ENCODE peak calls at places on chromosomes 12 and 14, in nine cellular contexts. T, X, J, R, Q, F, A, G and I are unnamed samples.
A peak's percentile ranks its signal among the peaks of the same experiment; 100 is the strongest.

GRCh38 chr12:66352197-66352596 is 49.9 kb downstream of the HELB start:
- DNase-seq in X (peak; percentile 29), A (no peak), G (peak; percentile 91), R (no peak), T (no peak), Q (no peak), J (no peak), F (peak; percentile 92), I (no peak)

GRCh38 chr12:48956279-48957140 is 777 bp downstream of the ARF3 start:
- DNase-seq in G (peak; percentile 98), A (peak; percentile 96), X (peak; percentile 95), T (peak; percentile 93), F (peak; percentile 98), Q (no peak), J (peak; percentile 98), R (peak; percentile 53), I (peak; percentile 92)

GRCh38 chr12:115956674-115957073 is 320.8 kb downstream of the MED13L start:
- DNase-seq in J (no peak), G (no peak), R (no peak), T (no peak), X (no peak), F (no peak), A (no peak), Q (no peak), I (no peak)

GRCh38 chr14:30623412-30624131 is 1.5 kb downstream of the SCFD1 start:
- DNase-seq in A (no peak), T (no peak), J (no peak), F (no peak), Q (no peak), G (no peak), R (no peak), X (no peak), I (no peak)

GRCh38 chr14:93683241-93683640 is 105.0 kb downstream of the PRIMA1 start:
- DNase-seq in J (no peak), X (no peak), Q (no peak), F (peak; percentile 66), R (no peak), G (peak; percentile 79), T (peak; percentile 14), A (no peak), I (no peak)

GRCh38 chr14:31740688-31741087 is 179.5 kb downstream of the NUBPL start:
- DNase-seq in J (no peak), G (no peak), X (no peak), A (no peak), T (no peak), R (no peak), F (no peak), Q (no peak), I (no peak)

GRCh38 chr12:58741226-58741625 is 179.1 kb downstream of the LRIG3 start:
- DNase-seq in Q (no peak), A (no peak), G (no peak), R (no peak), J (no peak), F (no peak), T (no peak), X (no peak), I (no peak)

GRCh38 chr12:116361404-116362223 is 84.1 kb upstream of the MED13L start:
- DNase-seq in R (no peak), Q (no peak), T (no peak), G (no peak), A (no peak), X (no peak), F (no peak), J (no peak), I (no peak)

GRCh38 chr14:69815556-69815955 is 18.5 kb upstream of the SLC10A1 start:
- DNase-seq in A (no peak), X (no peak), J (no peak), G (no peak), T (no peak), Q (no peak), F (no peak), R (no peak), I (no peak)

GRCh38 chr14:75050852-75051555 is at the start of gene MLH3:
- DNase-seq in R (peak; percentile 73), X (peak; percentile 38), A (peak; percentile 79), J (peak; percentile 53), G (peak; percentile 90), Q (no peak), T (peak; percentile 93), F (peak; percentile 94), I (peak; percentile 60)

GRCh38 chr14:23154876-23155587 is 28.4 kb downstream of the SLC7A8 start:
- DNase-seq in T (peak; percentile 76), Q (no peak), R (peak; percentile 87), F (peak; percentile 80), J (peak; percentile 85), G (peak; percentile 80), A (peak; percentile 95), X (peak; percentile 59), I (peak; percentile 85)

GRCh38 chr14:23056257-23056955 is 914 bp downstream of the CDH24 start:
- DNase-seq in T (peak; percentile 83), F (peak; percentile 94), G (peak; percentile 87), X (peak; percentile 47), A (peak; percentile 66), J (peak; percentile 31), Q (no peak), R (peak; percentile 51), I (no peak)

GRCh38 chr12:120862664-120863063 is 41.5 kb downstream of the SPPL3 start:
- DNase-seq in T (no peak), A (no peak), F (no peak), Q (no peak), X (no peak), R (no peak), G (no peak), J (no peak), I (no peak)

GRCh38 chr12:128662106-128662505 is 161.7 kb downstream of the SLC15A4 start:
- DNase-seq in R (no peak), X (no peak), T (no peak), A (no peak), G (no peak), F (no peak), Q (no peak), J (no peak), I (no peak)

GRCh38 chr12:228846-229200 is 14.9 kb upstream of the SLC6A12 start:
- DNase-seq in J (no peak), F (no peak), X (no peak), R (no peak), A (no peak), T (no peak), G (peak; percentile 22), Q (no peak), I (no peak)

GRCh38 chr12:112096667-112097066 is 11.9 kb downstream of the NAA25 start:
- DNase-seq in F (peak; percentile 20), J (peak; percentile 76), G (no peak), R (no peak), A (peak; percentile 5), X (peak; percentile 75), T (peak; percentile 81), Q (peak; percentile 76), I (peak; percentile 72)

GRCh38 chr12:76495556-76495955 is 64.0 kb downstream of the OSBPL8 start:
- DNase-seq in A (no peak), T (no peak), R (no peak), Q (no peak), F (no peak), X (no peak), J (peak; percentile 15), G (no peak), I (peak; percentile 36)

GRCh38 chr12:51128905-51129304 is 44.0 kb downstream of the TFCP2 start:
- DNase-seq in T (no peak), R (no peak), J (peak; percentile 33), A (no peak), G (no peak), Q (no peak), F (no peak), X (no peak), I (no peak)

DNA sequence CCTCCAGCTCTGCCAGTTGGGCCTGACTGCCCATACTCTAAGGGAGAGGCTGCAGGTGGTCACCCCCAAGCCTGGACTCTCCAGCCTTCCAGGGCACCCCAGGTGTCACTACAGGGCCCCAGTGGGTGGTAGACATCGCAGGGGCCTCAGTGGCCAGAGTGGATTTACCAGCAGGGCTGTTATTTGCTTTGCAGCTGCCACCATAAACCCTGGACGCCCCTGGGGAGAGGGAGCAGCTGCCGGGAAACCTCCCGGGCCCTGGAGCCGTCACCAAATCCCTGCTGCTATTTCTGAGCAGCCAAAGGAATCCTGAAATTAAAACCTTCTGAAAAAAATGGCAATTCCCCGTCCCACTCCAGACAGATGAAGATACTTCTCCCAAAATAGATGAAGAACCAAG is 13.9 kb downstream of the TMEM119 start:
- DNase-seq in T (no peak), R (no peak), A (no peak), X (no peak), F (no peak), Q (no peak), J (no peak), G (no peak), I (no peak)
- H3K27ac ChIP-seq in T (no peak overlapping the region), R (no peak overlapping the region), A (no peak overlapping the region), X (no peak overlapping the region), F (no peak overlapping the region), Q (no peak overlapping the region), J (no peak overlapping the region), G (no peak overlapping the region), I (no peak overlapping the region)

GRCh38 chr12:47382305-47382704 is 302.5 kb upstream of the AMIGO2 start:
- DNase-seq in R (no peak), F (no peak), X (no peak), G (no peak), Q (no peak), T (no peak), J (no peak), A (no peak), I (no peak)

GRCh38 chr12:47385587-47385986 is 305.8 kb upstream of the AMIGO2 start:
- DNase-seq in J (no peak), T (no peak), F (no peak), Q (no peak), X (no peak), A (no peak), R (no peak), G (no peak), I (no peak)

GRCh38 chr12:47388712-47389111 is 309.0 kb upstream of the AMIGO2 start:
- DNase-seq in J (no peak), A (no peak), X (no peak), R (no peak), Q (no peak), G (peak; percentile 52), T (no peak), F (peak; percentile 64), I (no peak)

GRCh38 chr12:47387991-47388390 is 308.2 kb upstream of the AMIGO2 start:
- DNase-seq in Q (no peak), X (no peak), A (no peak), R (no peak), J (peak; percentile 54), T (no peak), F (no peak), G (no peak), I (no peak)

GRCh38 chr12:47383942-47384341 is 304.2 kb upstream of the AMIGO2 start:
- DNase-seq in J (peak; percentile 78), A (no peak), R (no peak), X (peak; percentile 19), T (no peak), G (no peak), Q (no peak), F (no peak), I (no peak)
- H3K27ac ChIP-seq in J (no peak overlapping the region), A (no peak overlapping the region), R (no peak overlapping the region), X (no peak overlapping the region), T (no peak overlapping the region), G (no peak overlapping the region), Q (no peak overlapping the region), F (no peak overlapping the region), I (no peak overlapping the region)

GRCh38 chr14:103023881-103024473 is 33.4 kb downstream of the CDC42BPB start:
- DNase-seq in G (no peak), J (peak; percentile 67), F (no peak), T (no peak), Q (no peak), X (peak; percentile 79), R (no peak), A (no peak), I (no peak)
- H3K27ac ChIP-seq in G (no peak overlapping the region), J (peak overlapping the region; percentile 87), F (peak overlapping the region; percentile 49), T (peak overlapping the region; percentile 24), Q (peak overlapping the region; percentile 88), X (peak overlapping the region; percentile 81), R (no peak overlapping the region), A (no peak overlapping the region), I (peak overlapping the region; percentile 62)

GRCh38 chr12:130958557-130959140 is 4.9 kb downstream of the ADGRD1 start:
- DNase-seq in R (no peak), F (no peak), A (no peak), X (no peak), J (no peak), T (no peak), G (no peak), Q (no peak), I (no peak)
- H3K27ac ChIP-seq in R (no peak overlapping the region), F (peak overlapping the region; percentile 58), A (no peak overlapping the region), X (no peak overlapping the region), J (no peak overlapping the region), T (no peak overlapping the region), G (no peak overlapping the region), Q (no peak overlapping the region), I (no peak overlapping the region)